ENCODE peak calls at places on chromosomes 3 and 15, in six cellular contexts. L is MV-4-11; M is NCI-H2081; F is stimulated activated CD4-positive, alpha-beta T cell treated with anti-CD3 and anti-CD28 coated beads, Interleukin-15, amount 100 ng/mL, for 1 hour; S is memory B cell; N is NCI-H1694 treated with DMSO at 0.1 percent for 48 hours. O is an unnamed sample.

GRCh38 chr15:81105521-81105920 is 28.5 kb upstream of the CFAP161 start:
- DNase-seq in F (no peak), L (no peak), N (no peak), S (no peak), M (no peak), O (no peak)

GRCh38 chr3:98022978-98023820 is 11.9 kb downstream of the GABRR3 start:
- DNase-seq in L (peak), N (peak), S (peak), M (peak), F (peak), O (peak)

GRCh38 chr3:52090620-52091468 is 34.5 kb upstream of the DUSP7 start:
- DNase-seq in M (no peak), F (no peak), L (no peak), S (no peak), N (no peak), O (no peak)

GRCh38 chr3:58627580-58627894 is 39.0 kb downstream of the FAM3D start:
- DNase-seq in S (no peak), L (no peak), M (no peak), N (no peak), F (no peak), O (peak)

GRCh38 chr3:197363553-197364409 is 65.4 kb upstream of the DLG1 start:
- DNase-seq in L (no peak), F (no peak), S (no peak), M (no peak), N (no peak), O (no peak)

GRCh38 chr15:49379996-49380395 is 43.0 kb upstream of the FGF7 start:
- DNase-seq in F (no peak), M (no peak), L (peak), N (no peak), S (no peak), O (no peak)

GRCh38 chr3:24237971-24238767 is 256.5 kb downstream of the THRB start:
- DNase-seq in S (peak), N (peak), M (peak), F (no peak), L (peak), O (peak)

GRCh38 chr3:170356596-170357175 is 829 bp upstream of the SKIL start:
- DNase-seq in S (peak), F (peak), N (peak), L (no peak), M (peak), O (peak)

GRCh38 chr3:151776259-151776740 is 37.6 kb upstream of the AADAC start:
- DNase-seq in N (no peak), L (no peak), M (no peak), S (no peak), F (no peak), O (no peak)

GRCh38 chr15:98292442-98293240 is 332.1 kb downstream of the ARRDC4 start:
- DNase-seq in N (no peak), S (no peak), M (peak), L (peak), F (no peak), O (peak)

GRCh38 chr3:11544413-11545181 is 99.1 kb downstream of the VGLL4 start:
- DNase-seq in F (no peak), N (no peak), S (no peak), M (no peak), L (peak), O (no peak)

GRCh38 chr15:76098685-76099084 is 38.9 kb downstream of the TMEM266 start:
- DNase-seq in N (no peak), F (no peak), L (no peak), M (no peak), S (no peak), O (peak)

O was measured in hepatocyte.